ENCODE peak calls at places on chromosomes 4 and X, in four cellular contexts. J, X, D and Y are unnamed samples.
A peak's percentile ranks its signal among the peaks of the same experiment; 100 is the strongest.

GRCh38 chr4:7358100-7358735 is 76.5 kb downstream of the PSAPL1 start:
- DNase-seq in J (no peak), X (no peak), D (no peak), Y (no peak)

GRCh38 chrX:46727445-46727844 is 31.5 kb downstream of the SLC9A7 start:
- DNase-seq in J (no peak), X (no peak), D (no peak), Y (no peak)

GRCh38 chr4:83113429-83113786 is 1.1 kb downstream of the PLAC8 start:
- DNase-seq in J (no peak), X (no peak), D (no peak), Y (no peak)

GRCh38 chrX:151902813-151903591 is 9.7 kb upstream of the MAGEA4 start:
- DNase-seq in J (peak; percentile 2), X (no peak), D (no peak), Y (no peak)

GRCh38 chr4:1346781-1347409 is at the start of gene UVSSA:
- DNase-seq in J (peak; percentile 97), X (peak; percentile 100), D (peak; percentile 97), Y (peak; percentile 100)

GRCh38 chr4:7971881-7972500 is 32.3 kb upstream of the AFAP1 start:
- DNase-seq in J (peak; percentile 23), X (no peak), D (no peak), Y (no peak)

GRCh38 chr4:26763063-26763462 is 97.6 kb upstream of the STIM2 start:
- DNase-seq in J (no peak), X (no peak), D (no peak), Y (no peak)

GRCh38 chr4:169345207-169345788 is 74.5 kb upstream of the SH3RF1 start:
- DNase-seq in J (no peak), X (no peak), D (no peak), Y (no peak)

GRCh38 chrX:112968351-112969133 is 127.9 kb upstream of the AMOT start:
- DNase-seq in J (no peak), X (no peak), D (no peak), Y (no peak)

GRCh38 chrX:7159132-7159861 is 11.3 kb upstream of the PUDP start:
- DNase-seq in J (no peak), X (no peak), D (no peak), Y (no peak)

GRCh38 chr4:52877006-52877405 is 14.9 kb downstream of the RASL11B start:
- DNase-seq in J (no peak), X (no peak), D (no peak), Y (no peak)

GRCh38 chr4:4356106-4357041 is 30.5 kb upstream of the NSG1 start:
- DNase-seq in J (no peak), X (no peak), D (no peak), Y (no peak)

GRCh38 chrX:23513121-23513520 is 154.2 kb upstream of the PRDX4 start:
- DNase-seq in J (no peak), X (no peak), D (no peak), Y (no peak)

GRCh38 chrX:17744896-17745523 is 7.7 kb downstream of the SCML1 start:
- DNase-seq in J (peak; percentile 81), X (no peak), D (no peak), Y (no peak)

GRCh38 chr4:153465922-153466636 is at the start of gene TMEM131L:
- DNase-seq in J (peak; percentile 29), X (peak; percentile 92), D (no peak), Y (peak; percentile 85)

GRCh38 chr4:153464068-153464467 is 2.1 kb upstream of the TMEM131L start:
- DNase-seq in J (no peak), X (peak; percentile 84), D (no peak), Y (no peak)

GRCh38 chr4:153465145-153465544 is 1.0 kb upstream of the TMEM131L start:
- DNase-seq in J (no peak), X (no peak), D (no peak), Y (no peak)

GRCh38 chr4:153466637-153467153 is 535 bp downstream of the TMEM131L start:
- DNase-seq in J (no peak), X (no peak), D (no peak), Y (peak; percentile 30)

DNA sequence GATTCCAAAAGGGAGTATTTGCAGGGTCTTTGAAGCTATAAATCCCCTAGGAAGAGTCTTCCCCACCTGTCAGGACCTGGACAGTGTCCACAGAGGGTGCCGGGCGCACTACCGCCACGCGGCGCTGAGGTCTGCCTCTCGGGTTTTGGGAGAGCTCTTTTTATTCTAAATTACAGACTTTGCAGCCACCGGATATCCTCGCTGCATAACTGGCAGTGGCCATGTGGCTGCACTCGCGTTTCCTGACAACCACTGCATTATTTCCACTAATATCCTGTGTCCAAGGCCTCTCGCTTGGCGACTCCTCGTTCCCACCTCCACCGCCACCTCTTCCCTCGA is 608 bp upstream of the TMEM131L start:
- DNase-seq in J (peak; percentile 37), X (peak; percentile 49), D (no peak), Y (peak; percentile 45)
- TF ChIP-seq TARDBP in J (no peak), X (no peak), D (no peak), Y (no peak)

DNA sequence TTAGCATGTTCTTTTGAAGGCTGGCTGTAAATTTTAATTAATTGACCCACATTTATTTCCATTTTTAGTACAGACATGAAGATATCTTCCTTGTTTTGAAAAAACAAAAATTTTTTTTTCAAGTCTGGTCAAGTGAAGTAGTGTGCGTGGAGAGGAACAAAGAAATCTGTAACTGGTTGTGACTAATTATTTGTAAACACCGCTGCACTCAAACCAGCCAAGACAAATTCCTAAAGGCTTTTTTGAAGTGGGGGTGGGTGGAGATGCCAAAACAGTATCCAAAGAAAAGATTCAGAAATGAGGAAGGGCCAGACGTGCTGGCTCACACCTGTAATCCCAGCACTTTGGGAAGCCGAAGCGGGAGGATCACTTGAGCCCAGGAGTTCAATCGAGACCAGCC is 88.3 kb downstream of the SHROOM2 start:
- DNase-seq in J (no peak), X (no peak), D (no peak), Y (no peak)
- TF ChIP-seq TARDBP in J (no peak), X (no peak), D (no peak), Y (no peak)

DNA sequence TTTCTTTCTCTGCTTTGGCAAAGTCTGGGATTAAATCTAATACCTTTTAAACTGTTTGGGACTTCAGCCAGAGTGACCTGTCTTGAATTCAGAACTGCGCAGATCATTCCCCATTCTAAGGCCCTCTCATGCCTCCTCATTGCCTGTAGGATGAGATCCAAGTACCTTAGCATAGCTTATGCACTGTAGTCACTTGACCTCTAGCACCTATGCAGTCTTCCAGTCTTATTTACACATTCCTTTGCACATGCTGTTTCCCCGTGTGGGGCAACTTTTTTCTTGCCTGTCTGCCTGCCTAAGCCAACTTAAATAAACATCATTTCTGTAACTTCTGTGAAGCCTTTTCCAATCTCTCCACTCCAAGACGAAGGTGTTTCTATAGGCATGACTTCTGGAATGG is 68.4 kb downstream of the AR start:
- DNase-seq in J (no peak), X (no peak), D (no peak), Y (no peak)
- TF ChIP-seq TARDBP in J (no peak), X (no peak), D (no peak), Y (no peak)

GRCh38 chrX:130523460-130524394 is 121.9 kb downstream of the RBMX2 start:
- DNase-seq in J (no peak), X (peak; percentile 80), D (no peak), Y (peak; percentile 68)
- TF ChIP-seq TARDBP in J (no peak), X (no peak), D (no peak), Y (no peak)

GRCh38 chr4:110621839-110622751 is 782 bp downstream of the PITX2 start:
- DNase-seq in J (no peak), X (no peak), D (no peak), Y (no peak)

GRCh38 chr4:110622841-110623709 is at the start of gene PITX2:
- DNase-seq in J (no peak), X (peak; percentile 50), D (no peak), Y (peak; percentile 98)

GRCh38 chr4:110620352-110621327 is 2.2 kb downstream of the PITX2 start:
- DNase-seq in J (no peak), X (no peak), D (no peak), Y (no peak)

GRCh38 chr4:110619401-110620247 is 3.3 kb downstream of the PITX2 start:
- DNase-seq in J (no peak), X (no peak), D (no peak), Y (no peak)

GRCh38 chr4:110621328-110621812 is 1.5 kb downstream of the PITX2 start:
- DNase-seq in J (no peak), X (no peak), D (no peak), Y (no peak)
- TF ChIP-seq TARDBP in J (no peak), X (no peak), D (no peak), Y (no peak)